ENCODE peak calls at places on chromosomes 4 and X, in six cellular contexts. B is effector CD4-positive, alpha-beta T cell; F is CD4-positive, alpha-beta T cell; U is right lobe of liver; X is posterior cingulate gyrus; W is T-cell. C is an unnamed sample.

GRCh38 chr4:113756005-113756410 is 5.5 kb downstream of the CAMK2D start:
- DNase-seq in B (no peak), X (no peak), U (no peak), F (no peak), W (no peak), C (no peak)

GRCh38 chrX:128975716-128976115 is 547.6 kb downstream of the SMARCA1 start:
- DNase-seq in F (no peak), B (no peak), W (no peak), X (peak; percentile 37), U (no peak), C (no peak)

GRCh38 chr4:84324303-84324702 is 174.8 kb downstream of the NKX6-1 start:
- DNase-seq in U (no peak), F (no peak), W (no peak), X (no peak), B (no peak), C (no peak)

GRCh38 chr4:11635336-11635735 is 206.6 kb upstream of the HS3ST1 start:
- DNase-seq in W (no peak), F (no peak), X (no peak), U (no peak), B (no peak), C (no peak)

GRCh38 chrX:110407910-110408545 is 49.4 kb downstream of the RTL9 start:
- DNase-seq in F (no peak), U (no peak), X (no peak), B (peak; percentile 57), W (peak; percentile 32), C (no peak)

GRCh38 chrX:134718329-134719317 is 60.4 kb upstream of the PLAC1 start:
- DNase-seq in F (no peak), X (no peak), U (no peak), B (no peak), W (peak; percentile 21), C (peak; percentile 22)

GRCh38 chr4:176185068-176185467 is 10.3 kb downstream of the SPATA4 start:
- DNase-seq in X (no peak), F (no peak), W (no peak), U (no peak), B (no peak), C (no peak)

GRCh38 chrX:77776648-77777047 is 9.4 kb downstream of the ATRX start:
- DNase-seq in B (no peak), W (no peak), U (no peak), F (no peak), X (no peak), C (no peak)

GRCh38 chr4:117137143-117137542 is 51.8 kb upstream of the TRAM1L1 start:
- DNase-seq in F (no peak), B (no peak), W (no peak), U (no peak), X (no peak), C (no peak)

GRCh38 chr4:125313497-125313896 is 1.3 kb upstream of the FAT4 start:
- DNase-seq in F (no peak), X (no peak), U (no peak), W (no peak), B (no peak), C (no peak)

GRCh38 chr4:125515016-125515415 is 200.3 kb downstream of the FAT4 start:
- DNase-seq in X (no peak), U (no peak), W (no peak), B (no peak), F (no peak), C (no peak)

GRCh38 chr4:86302242-86302641 is 57.6 kb downstream of the MAPK10 start:
- DNase-seq in F (no peak), X (peak; percentile 52), U (no peak), B (no peak), W (no peak), C (no peak)

GRCh38 chr4:143337600-143338287 is 1.1 kb downstream of the GAB1 start:
- DNase-seq in B (no peak), F (no peak), U (peak; percentile 84), W (no peak), X (peak; percentile 62), C (no peak)

GRCh38 chr4:1084796-1085403 is 28.5 kb downstream of the RNF212 start:
- DNase-seq in U (no peak), F (no peak), X (no peak), W (no peak), B (no peak), C (no peak)

GRCh38 chrX:68568136-68568535 is 69.3 kb downstream of the YIPF6 start:
- DNase-seq in X (no peak), F (no peak), U (no peak), W (no peak), B (no peak), C (no peak)

GRCh38 chr4:114281561-114281960 is 302.1 kb upstream of the ARSJ start:
- DNase-seq in F (no peak), B (no peak), W (no peak), X (no peak), U (no peak), C (no peak)

GRCh38 chr4:157994863-157995262 is 178.0 kb downstream of the GASK1B start:
- DNase-seq in B (no peak), F (no peak), U (no peak), W (no peak), X (no peak), C (no peak)